ENCODE peak calls at places on chromosomes 16 and 17, in nine cellular contexts. C is NCI-H1048, J is AG20443, X is testis, U is HT1080, K is germinal center, W is breast epithelium, Z is foreskin fibroblast, P is progenitor cell of endocrine pancreas. R is an unnamed sample.

GRCh38 chr16:49639739-49640388 is 216.0 kb downstream of the ZNF423 start:
- DNase-seq in U (no peak), C (no peak), P (no peak), W (no peak), X (peak; percentile 61), Z (peak; percentile 54), K (no peak), J (no peak), R (no peak)

GRCh38 chr17:76521262-76521661 is 16.2 kb downstream of the CYGB start:
- DNase-seq in J (no peak), C (no peak), W (no peak), X (no peak), U (no peak), P (no peak), Z (no peak), K (no peak), R (no peak)

GRCh38 chr17:42285346-42286050 is 2.8 kb upstream of the STAT5A start:
- DNase-seq in U (no peak), Z (no peak), C (no peak), P (no peak), K (no peak), X (no peak), W (no peak), J (no peak), R (no peak)

GRCh38 chr17:31517524-31517923 is 126.0 kb downstream of the RAB11FIP4 start:
- DNase-seq in Z (no peak), X (no peak), P (no peak), C (no peak), K (no peak), W (no peak), J (no peak), U (no peak), R (no peak)

GRCh38 chr16:51971184-51971583 is 575.8 kb downstream of the TOX3 start:
- DNase-seq in C (no peak), P (no peak), Z (peak; percentile 7), U (peak; percentile 8), J (peak; percentile 54), K (no peak), W (no peak), X (peak; percentile 31), R (no peak)

GRCh38 chr17:73394523-73395450 is 83.0 kb upstream of the CDC42EP4 start:
- DNase-seq in K (no peak), J (no peak), X (no peak), Z (no peak), W (no peak), P (no peak), U (no peak), C (no peak), R (no peak)

GRCh38 chr16:74592847-74593246 is 14.1 kb downstream of the GLG1 start:
- DNase-seq in C (no peak), X (no peak), J (no peak), K (no peak), U (no peak), W (no peak), Z (no peak), P (no peak), R (no peak)

GRCh38 chr16:4572715-4573114 is 16.6 kb downstream of the C16orf96 start:
- DNase-seq in Z (no peak), P (no peak), K (no peak), J (peak; percentile 9), X (no peak), U (no peak), C (no peak), W (no peak), R (no peak)

GRCh38 chr17:44557653-44558285 is 485 bp downstream of the FZD2 start:
- DNase-seq in C (no peak), W (no peak), P (no peak), Z (peak; percentile 57), X (peak; percentile 63), K (peak; percentile 29), J (peak; percentile 44), U (no peak), R (no peak)

GRCh38 chr16:783404-784161 is 4.6 kb downstream of the RPUSD1 start:
- DNase-seq in P (no peak), Z (no peak), K (no peak), X (no peak), W (no peak), C (no peak), J (peak; percentile 31), U (no peak), R (no peak)

GRCh38 chr16:29962344-29962994 is 590 bp downstream of the TMEM219 start:
- DNase-seq in K (peak; percentile 52), Z (no peak), X (peak; percentile 29), P (no peak), C (no peak), U (no peak), W (no peak), J (peak; percentile 47), R (no peak)

GRCh38 chr17:58394534-58395223 is 22.7 kb downstream of the RNF43 start:
- DNase-seq in Z (no peak), W (no peak), U (no peak), P (no peak), J (no peak), X (no peak), C (no peak), K (no peak), R (no peak)

GRCh38 chr16:19830902-19831555 is 53.6 kb downstream of the GPRC5B start:
- DNase-seq in X (no peak), J (no peak), C (no peak), K (no peak), P (no peak), U (no peak), Z (no peak), W (no peak), R (no peak)

GRCh38 chr17:67629963-67630320 is 87.8 kb upstream of the NOL11 start:
- DNase-seq in X (no peak), C (no peak), P (no peak), U (peak; percentile 36), J (peak; percentile 79), K (peak; percentile 27), Z (peak; percentile 73), W (no peak), R (no peak)

GRCh38 chr16:85279874-85280545 is 167.7 kb upstream of the CIBAR2 start:
- DNase-seq in Z (no peak), W (no peak), J (no peak), K (no peak), P (no peak), X (peak; percentile 86), U (no peak), C (no peak), R (peak; percentile 41)

GRCh38 chr17:33481652-33482051 is 188.6 kb upstream of the ASIC2 start:
- DNase-seq in W (no peak), Z (no peak), X (no peak), C (no peak), K (no peak), P (no peak), J (no peak), U (no peak), R (no peak)

GRCh38 chr17:62760059-62760887 is 47.8 kb downstream of the MARCHF10 start:
- DNase-seq in Z (peak; percentile 33), C (no peak), U (no peak), P (no peak), J (peak; percentile 74), W (no peak), K (no peak), X (no peak), R (no peak)

GRCh38 chr16:15825750-15826305 is 31.0 kb downstream of the MYH11 start:
- DNase-seq in W (no peak), U (no peak), Z (no peak), K (no peak), X (no peak), P (no peak), C (no peak), J (no peak), R (no peak)

GRCh38 chr16:15682105-15682570 is 32.1 kb downstream of the NDE1 start:
- DNase-seq in K (no peak), Z (peak; percentile 71), W (no peak), P (no peak), C (no peak), X (peak; percentile 70), U (peak; percentile 87), J (peak; percentile 53), R (peak; percentile 20)

GRCh38 chr16:30934827-30935557 is 11.6 kb downstream of the FBXL19 start:
- DNase-seq in P (no peak), W (no peak), Z (no peak), U (peak; percentile 59), C (no peak), X (peak; percentile 76), K (no peak), J (peak; percentile 66), R (peak; percentile 60)

GRCh38 chr16:56506941-56507340 is 12.9 kb downstream of the BBS2 start:
- DNase-seq in P (no peak), X (no peak), K (no peak), Z (no peak), W (no peak), U (peak; percentile 29), C (no peak), J (peak; percentile 62), R (no peak)

GRCh38 chr16:89120281-89120680 is 26.6 kb downstream of the ACSF3 start:
- DNase-seq in W (no peak), C (no peak), P (no peak), J (no peak), Z (no peak), K (no peak), X (no peak), U (no peak), R (no peak)

GRCh38 chr17:62823111-62823895 is 15.2 kb upstream of the MARCHF10 start:
- DNase-seq in P (no peak), K (no peak), Z (no peak), X (peak; percentile 39), C (no peak), W (no peak), J (no peak), U (peak; percentile 23), R (no peak)

GRCh38 chr16:85329059-85329812 is 217.0 kb upstream of the CIBAR2 start:
- DNase-seq in C (no peak), W (no peak), J (no peak), X (no peak), U (peak; percentile 52), P (no peak), K (no peak), Z (no peak), R (no peak)

GRCh38 chr17:7887038-7887481 is 1.5 kb upstream of the CHD3 start:
- DNase-seq in P (no peak), X (no peak), W (no peak), J (no peak), U (no peak), K (no peak), Z (no peak), C (peak; percentile 65), R (no peak)

GRCh38 chr16:47037396-47037745 is 63.9 kb upstream of the DNAJA2 start:
- DNase-seq in X (peak; percentile 35), C (no peak), Z (no peak), W (no peak), K (peak; percentile 50), P (no peak), J (no peak), U (no peak), R (no peak)

GRCh38 chr17:61200349-61200735 is 199.3 kb upstream of the TBX2 start:
- DNase-seq in Z (no peak), X (no peak), W (no peak), J (no peak), U (no peak), C (no peak), P (no peak), K (no peak), R (no peak)

GRCh38 chr16:27284865-27285675 is 16.5 kb upstream of the NSMCE1 start:
- DNase-seq in P (no peak), W (no peak), C (no peak), U (no peak), J (no peak), X (no peak), K (no peak), Z (no peak), R (no peak)